ENCODE peak calls at places on chromosomes 16 and 17, in four cellular contexts. H, W, Y and P are unnamed samples.

GRCh38 chr16:77043076-77043475 is 147.9 kb upstream of the MON1B start:
- DNase-seq in H (no peak), W (no peak), Y (peak; percentile 2), P (no peak)

GRCh38 chr16:67977005-67977404 is 3.3 kb downstream of the DPEP3 start:
- DNase-seq in H (no peak), W (no peak), Y (no peak), P (no peak)

GRCh38 chr16:57724541-57724940 is 11.0 kb upstream of the KATNB1 start:
- DNase-seq in H (no peak), W (no peak), Y (no peak), P (no peak)

GRCh38 chr16:89841275-89841674 is 13.0 kb downstream of the SPIRE2 start:
- DNase-seq in H (no peak), W (no peak), Y (no peak), P (no peak)

GRCh38 chr16:84595052-84595481 is 22.8 kb downstream of the COTL1 start:
- DNase-seq in H (no peak), W (no peak), Y (no peak), P (no peak)

GRCh38 chr16:88415381-88416323 is 32.9 kb downstream of the ZNF469 start:
- DNase-seq in H (no peak), W (no peak), Y (no peak), P (no peak)

GRCh38 chr16:24035127-24035842 is 199.5 kb downstream of the PRKCB start:
- DNase-seq in H (no peak), W (no peak), Y (peak; percentile 82), P (no peak)

GRCh38 chr17:38868095-38868967 is 1.5 kb upstream of the LASP1 start:
- DNase-seq in H (peak; percentile 52), W (peak; percentile 67), Y (no peak), P (no peak)

GRCh38 chr16:50836121-50836541 is 94.2 kb downstream of the CYLD start:
- DNase-seq in H (no peak), W (no peak), Y (no peak), P (no peak)

GRCh38 chr17:41521574-41522261 is 3.0 kb upstream of the KRT15 start:
- DNase-seq in H (no peak), W (no peak), Y (no peak), P (no peak)

GRCh38 chr17:1485311-1485747 is 7.2 kb downstream of the MYO1C start:
- DNase-seq in H (peak; percentile 49), W (peak; percentile 77), Y (no peak), P (peak; percentile 41)

GRCh38 chr16:29645699-29646187 is 17.3 kb upstream of the SPN start:
- DNase-seq in H (no peak), W (no peak), Y (peak; percentile 68), P (no peak)

GRCh38 chr17:13743906-13744305 is 142.2 kb upstream of the HS3ST3A1 start:
- DNase-seq in H (no peak), W (no peak), Y (no peak), P (no peak)

GRCh38 chr16:69500496-69500895 is 65.3 kb upstream of the NFAT5 start:
- DNase-seq in H (no peak), W (no peak), Y (no peak), P (no peak)

GRCh38 chr17:7083592-7083991 is 3.5 kb upstream of the CLEC10A start:
- DNase-seq in H (no peak), W (no peak), Y (no peak), P (no peak)

GRCh38 chr16:3819741-3820724 is 60.5 kb downstream of the CREBBP start:
- DNase-seq in H (peak; percentile 47), W (no peak), Y (no peak), P (no peak)

GRCh38 chr16:69049146-69049545 is 56.3 kb upstream of the HAS3 start:
- DNase-seq in H (no peak), W (no peak), Y (no peak), P (no peak)

GRCh38 chr17:40283662-40284061 is 4.0 kb upstream of the CDC6 start:
- DNase-seq in H (no peak), W (no peak), Y (peak; percentile 86), P (no peak)

GRCh38 chr16:72126429-72126765 is 32.8 kb downstream of the DHX38 start:
- DNase-seq in H (no peak), W (no peak), Y (no peak), P (no peak)

GRCh38 chr17:18961634-18962493 is 9.9 kb downstream of the SLC5A10 start:
- DNase-seq in H (no peak), W (no peak), Y (no peak), P (no peak)

GRCh38 chr17:78665952-78666920 is 89.0 kb upstream of the DNAH17 start:
- DNase-seq in H (peak; percentile 69), W (no peak), Y (peak; percentile 80), P (peak; percentile 35)

GRCh38 chr16:67946966-67947558 is 3.1 kb upstream of the LCAT start:
- DNase-seq in H (no peak), W (no peak), Y (no peak), P (no peak)

GRCh38 chr17:64599187-64599676 is 62.9 kb downstream of the SMURF2 start:
- DNase-seq in H (no peak), W (no peak), Y (peak; percentile 59), P (no peak)

GRCh38 chr17:61009619-61010018 is 332.0 kb downstream of the BCAS3 start:
- DNase-seq in H (no peak), W (no peak), Y (no peak), P (no peak)

GRCh38 chr16:72561-73537 is at the start of gene RHBDF1:
- DNase-seq in H (peak; percentile 45), W (peak; percentile 75), Y (no peak), P (no peak)

GRCh38 chr16:1537138-1537577 is 3.7 kb downstream of the TMEM204 start:
- DNase-seq in H (no peak), W (peak; percentile 30), Y (no peak), P (no peak)

GRCh38 chr17:13154932-13155331 is 137.1 kb upstream of the ELAC2 start:
- DNase-seq in H (no peak), W (no peak), Y (no peak), P (no peak)

GRCh38 chr17:29749045-29749825 is 126.5 kb upstream of the CORO6 start:
- DNase-seq in H (no peak), W (no peak), Y (no peak), P (no peak)

GRCh38 chr17:42877037-42877436 is 23.6 kb upstream of the G6PC1 start:
- DNase-seq in H (no peak), W (no peak), Y (no peak), P (no peak)

GRCh38 chr16:88387941-88388627 is 5.3 kb downstream of the ZNF469 start:
- DNase-seq in H (peak; percentile 38), W (peak; percentile 36), Y (no peak), P (no peak)

GRCh38 chr17:2595736-2596135 is 2.3 kb downstream of the PAFAH1B1 start:
- DNase-seq in H (no peak), W (no peak), Y (peak; percentile 10), P (no peak)

GRCh38 chr17:6591599-6592158 is 35.3 kb upstream of the PITPNM3 start:
- DNase-seq in H (peak; percentile 53), W (no peak), Y (no peak), P (no peak)

GRCh38 chr16:84585886-84586285 is 32.0 kb downstream of the COTL1 start:
- DNase-seq in H (no peak), W (no peak), Y (no peak), P (no peak)

GRCh38 chr17:10610821-10611323 is 46.2 kb downstream of the MYH3 start:
- DNase-seq in H (no peak), W (no peak), Y (no peak), P (no peak)

GRCh38 chr17:9109933-9110332 is 88.6 kb downstream of the NTN1 start:
- DNase-seq in H (no peak), W (no peak), Y (no peak), P (no peak)

GRCh38 chr16:48361012-48361411 is 24.2 kb downstream of the SIAH1 start:
- DNase-seq in H (no peak), W (no peak), Y (no peak), P (no peak)

GRCh38 chr17:21677126-21677910 is 15.0 kb upstream of the KCNJ18 start:
- DNase-seq in H (no peak), W (no peak), Y (no peak), P (no peak)

GRCh38 chr17:79954281-79955166 is 81.1 kb downstream of the TBC1D16 start:
- DNase-seq in H (peak; percentile 5), W (no peak), Y (no peak), P (no peak)

GRCh38 chr17:45740553-45741330 is 43.4 kb upstream of the CRHR1 start:
- DNase-seq in H (no peak), W (no peak), Y (peak; percentile 48), P (no peak)

GRCh38 chr17:50946223-50946890 is 80.2 kb upstream of the TOB1 start:
- DNase-seq in H (no peak), W (no peak), Y (no peak), P (no peak)

GRCh38 chr17:70336411-70336810 is 167.1 kb downstream of the KCNJ2 start:
- DNase-seq in H (no peak), W (no peak), Y (no peak), P (no peak)
- H3K9me3 ChIP-seq in H (no peaks in the 10 kb centered on the region), W (peaks cover 7% of the 10 kb centered on the region), Y (no peaks in the 10 kb centered on the region), P (peaks cover 2% of the 10 kb centered on the region)

GRCh38 chr17:69719474-69720048 is 305.1 kb downstream of the MAP2K6 start:
- DNase-seq in H (no peak), W (no peak), Y (no peak), P (no peak)
- H3K9me3 ChIP-seq in H (no peaks in the 10 kb centered on the region), W (no peaks in the 10 kb centered on the region), Y (no peaks in the 10 kb centered on the region), P (no peaks in the 10 kb centered on the region)

GRCh38 chr17:81202318-81202717 is 20.4 kb downstream of the CEP131 start:
- DNase-seq in H (no peak), W (no peak), Y (no peak), P (no peak)

GRCh38 chr17:81206166-81206565 is 16.6 kb downstream of the CEP131 start:
- DNase-seq in H (no peak), W (no peak), Y (no peak), P (no peak)

GRCh38 chr17:81206657-81207056 is 16.1 kb downstream of the CEP131 start:
- DNase-seq in H (no peak), W (no peak), Y (no peak), P (no peak)

GRCh38 chr17:81203136-81203535 is 19.6 kb downstream of the CEP131 start:
- DNase-seq in H (no peak), W (no peak), Y (no peak), P (no peak)

GRCh38 chr17:81204578-81204977 is 18.2 kb downstream of the CEP131 start:
- DNase-seq in H (no peak), W (no peak), Y (no peak), P (no peak)
- H3K9me3 ChIP-seq in H (no peaks in the 10 kb centered on the region), W (no peaks in the 10 kb centered on the region), Y (no peaks in the 10 kb centered on the region), P (no peaks in the 10 kb centered on the region)

DNA sequence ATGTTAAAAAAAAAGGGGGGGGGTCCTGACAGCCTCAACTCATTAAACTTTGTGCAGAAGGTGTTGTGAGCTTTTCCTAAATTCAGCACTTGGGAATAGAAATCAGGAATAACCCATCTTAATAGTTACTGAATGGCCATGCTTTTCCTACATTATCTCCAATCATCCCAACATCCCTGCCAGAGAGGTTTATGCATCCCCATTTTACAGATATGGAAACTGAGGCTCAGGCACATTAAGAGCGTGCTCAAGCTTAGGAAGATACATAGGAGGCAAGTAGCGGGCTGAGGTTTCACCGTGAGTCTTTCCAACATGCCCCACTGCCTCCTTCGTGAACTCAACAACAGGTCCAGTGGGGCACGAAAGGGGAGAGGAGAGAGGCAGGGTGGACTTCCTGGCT is 78.4 kb downstream of the C17orf67 start:
- DNase-seq in H (no peak), W (no peak), Y (no peak), P (no peak)
- H3K9me3 ChIP-seq in H (no peaks in the 10 kb centered on the region), W (no peaks in the 10 kb centered on the region), Y (no peaks in the 10 kb centered on the region), P (no peaks in the 10 kb centered on the region)

GRCh38 chr17:48055531-48056245 is 7.5 kb downstream of the NFE2L1 start:
- DNase-seq in H (no peak), W (no peak), Y (no peak), P (no peak)
- H3K9me3 ChIP-seq in H (no peaks in the 10 kb centered on the region), W (no peaks in the 10 kb centered on the region), Y (no peaks in the 10 kb centered on the region), P (no peaks in the 10 kb centered on the region)